ENCODE peak calls at places on chromosomes 5 and 9, in seven cellular contexts. Q, H, Y, A, J, X and D are unnamed samples.

GRCh38 chr5:39580702-39581498 is 156.1 kb upstream of the DAB2 start:
- DNase-seq in H (peak), X (peak), J (peak), Y (no peak), Q (no peak), A (peak), D (no peak)

GRCh38 chr9:129697956-129698757 is 32.7 kb downstream of the PRRX2 start:
- DNase-seq in A (peak), Q (no peak), X (peak), H (no peak), J (no peak), Y (no peak), D (peak)

GRCh38 chr5:66595877-66596790 is at the start of gene MAST4:
- DNase-seq in A (peak), Q (peak), J (peak), Y (peak), X (peak), H (peak), D (peak)

GRCh38 chr5:42772265-42772993 is 15.8 kb downstream of the CCDC152 start:
- DNase-seq in Q (no peak), J (no peak), Y (no peak), X (no peak), H (no peak), A (peak), D (no peak)

GRCh38 chr5:119343766-119344165 is 12.1 kb upstream of the TNFAIP8 start:
- DNase-seq in A (no peak), H (peak), Q (no peak), X (peak), J (no peak), Y (peak), D (no peak)

GRCh38 chr9:13485068-13485596 is 205.6 kb upstream of the MPDZ start:
- DNase-seq in Y (no peak), A (peak), Q (no peak), J (peak), X (peak), H (peak), D (peak)

GRCh38 chr5:91136271-91136670 is 246.8 kb downstream of the ARRDC3 start:
- DNase-seq in H (no peak), J (no peak), X (peak), Q (no peak), Y (no peak), A (no peak), D (no peak)

GRCh38 chr9:28059192-28059591 is 485.9 kb upstream of the C9orf72 start:
- DNase-seq in A (no peak), X (no peak), Q (no peak), H (no peak), Y (no peak), J (no peak), D (peak)

GRCh38 chr5:111781200-111781599 is 24.2 kb upstream of the NREP start:
- DNase-seq in X (peak), J (peak), Y (no peak), A (no peak), Q (no peak), H (peak), D (peak)

GRCh38 chr5:37495668-37496067 is 116.5 kb downstream of the WDR70 start:
- DNase-seq in X (peak), J (peak), Q (no peak), Y (no peak), H (peak), A (peak), D (no peak)

GRCh38 chr9:27047126-27047525 is 41.7 kb upstream of the LRRC19 start:
- DNase-seq in J (no peak), A (no peak), Q (no peak), Y (no peak), X (no peak), H (no peak), D (no peak)

GRCh38 chr5:39755452-39755851 is 330.7 kb upstream of the DAB2 start:
- DNase-seq in X (no peak), Y (no peak), A (peak), J (peak), Q (no peak), H (no peak), D (no peak)

GRCh38 chr9:72856985-72857631 is 95.7 kb downstream of the ALDH1A1 start:
- DNase-seq in J (peak), Y (peak), X (peak), H (peak), A (peak), Q (no peak), D (no peak)

GRCh38 chr5:157303667-157304327 is 37.9 kb downstream of the CYFIP2 start:
- DNase-seq in X (no peak), Y (peak), A (no peak), J (no peak), Q (no peak), H (no peak), D (no peak)

GRCh38 chr5:54455413-54456157 is at the start of gene HSPB3:
- DNase-seq in J (peak), A (peak), X (peak), Y (no peak), Q (no peak), H (peak), D (peak)

GRCh38 chr5:141958113-141958512 is at the start of gene PCDH12:
- DNase-seq in X (no peak), Q (peak), A (peak), J (peak), Y (peak), H (no peak), D (peak)

GRCh38 chr9:89549031-89549644 is 51.2 kb upstream of the SEMA4D start:
- DNase-seq in J (peak), A (peak), X (peak), Y (peak), Q (peak), H (peak), D (peak)

GRCh38 chr9:134496413-134497282 is 145.0 kb upstream of the COL5A1 start:
- DNase-seq in H (peak), A (peak), Y (no peak), J (peak), X (peak), Q (peak), D (peak)

GRCh38 chr5:10875201-10875768 is 114.3 kb upstream of the DAP start:
- DNase-seq in H (no peak), X (peak), Q (no peak), A (no peak), J (no peak), Y (no peak), D (no peak)

GRCh38 chr5:57186194-57186593 is 12.3 kb downstream of the GPBP1 start:
- DNase-seq in Q (no peak), H (no peak), A (no peak), X (no peak), Y (no peak), J (no peak), D (no peak)

GRCh38 chr9:107759009-107759822 is 269.6 kb upstream of the KLF4 start:
- DNase-seq in X (no peak), Y (no peak), H (no peak), A (no peak), Q (no peak), J (no peak), D (no peak)

GRCh38 chr5:135008556-135008955 is 25.5 kb downstream of the PITX1 start:
- DNase-seq in Y (no peak), J (no peak), Q (no peak), X (no peak), H (no peak), A (no peak), D (no peak)

GRCh38 chr9:30944233-30944585 is 1440.2 kb upstream of the ACO1 start:
- DNase-seq in J (no peak), H (no peak), Q (no peak), A (no peak), X (no peak), Y (no peak), D (no peak)

GRCh38 chr9:89743576-89744254 is 138.9 kb downstream of the GADD45G start:
- DNase-seq in Y (peak), A (no peak), Q (peak), J (no peak), H (no peak), X (no peak), D (no peak)

DNA sequence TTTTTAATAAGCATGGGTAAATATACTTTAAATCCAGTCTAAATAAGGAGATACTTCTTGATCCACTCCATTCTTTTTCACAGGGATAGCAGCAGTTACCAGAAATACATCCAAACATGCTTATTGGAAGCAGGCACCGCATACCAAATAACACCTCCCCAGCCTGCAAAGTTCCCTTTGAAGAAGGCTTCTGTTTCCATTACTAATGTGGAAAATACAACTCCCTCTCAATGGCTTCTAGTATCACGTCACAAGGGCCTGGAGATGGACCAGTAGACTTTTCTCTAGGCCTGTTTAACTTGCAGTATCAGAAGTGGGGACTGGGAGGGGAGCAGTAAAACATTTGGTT is 20.8 kb downstream of the TMEM245 start:
- DNase-seq in X (peak), H (no peak), Y (no peak), J (peak), A (peak), Q (no peak), D (no peak)
- H3K4me3 ChIP-seq in X (no peak), H (no peak), Y (no peak), J (no peak), A (peak), Q (no peak), D (peak)

DNA sequence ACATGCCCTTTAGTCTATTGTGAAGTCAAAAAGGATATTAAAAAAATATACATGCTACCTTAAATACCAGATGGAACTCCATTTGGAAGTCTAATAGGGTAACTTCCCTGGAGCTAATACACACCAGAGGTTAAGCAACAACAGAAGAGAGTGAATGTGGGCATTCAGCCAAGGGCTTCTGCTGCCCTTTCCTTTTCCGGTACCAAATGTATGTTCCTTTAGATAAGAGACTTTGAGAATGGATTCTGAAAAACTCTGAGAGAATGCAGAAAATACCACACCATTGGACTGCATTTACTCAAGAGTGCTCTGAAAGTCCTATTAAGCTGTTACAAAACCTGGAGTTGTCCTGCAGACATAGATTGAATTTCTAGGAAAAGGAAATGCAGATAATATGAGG is 23.8 kb upstream of the TRPM3 start:
- DNase-seq in Y (no peak), H (no peak), X (no peak), J (no peak), A (no peak), Q (no peak), D (no peak)
- H3K27ac ChIP-seq in Y (no peak), H (no peak), X (no peak), J (no peak), A (no peak), Q (no peak), D (no peak)

GRCh38 chr9:128088253-128088945 is 20.4 kb downstream of the SLC25A25 start:
- DNase-seq in A (no peak), Q (peak), H (no peak), Y (no peak), X (no peak), J (no peak), D (no peak)

GRCh38 chr9:128092199-128092977 is 24.4 kb downstream of the SLC25A25 start:
- DNase-seq in A (no peak), X (no peak), Y (no peak), H (no peak), Q (peak), J (no peak), D (no peak)

GRCh38 chr9:128093016-128093415 is 25.0 kb downstream of the SLC25A25 start:
- DNase-seq in X (no peak), A (no peak), Y (no peak), J (no peak), H (no peak), Q (no peak), D (no peak)

GRCh38 chr9:128091571-128091970 is 23.5 kb downstream of the SLC25A25 start:
- DNase-seq in A (peak), Y (no peak), J (no peak), Q (peak), X (no peak), H (no peak), D (no peak)

GRCh38 chr9:128091144-128091543 is 23.1 kb downstream of the SLC25A25 start:
- DNase-seq in J (no peak), Y (no peak), H (peak), A (peak), X (peak), Q (peak), D (peak)
- H3K4me3 ChIP-seq in J (no peak), Y (no peak), H (peak), A (peak), X (peak), Q (no peak), D (peak)

GRCh38 chr9:131525643-131526565 is 5.2 kb downstream of the UCK1 start:
- DNase-seq in Y (no peak), Q (no peak), J (no peak), H (no peak), X (no peak), A (no peak), D (no peak)

GRCh38 chr9:131523086-131523388 is 8.0 kb downstream of the UCK1 start:
- DNase-seq in J (no peak), Y (no peak), H (no peak), A (no peak), X (no peak), Q (no peak), D (no peak)

GRCh38 chr9:131522257-131523085 is 8.6 kb downstream of the UCK1 start:
- DNase-seq in X (no peak), Q (no peak), H (no peak), Y (no peak), J (no peak), A (no peak), D (no peak)

GRCh38 chr9:131523451-131524435 is 7.3 kb downstream of the UCK1 start:
- DNase-seq in X (no peak), Y (no peak), A (no peak), H (no peak), Q (no peak), J (no peak), D (no peak)

DNA sequence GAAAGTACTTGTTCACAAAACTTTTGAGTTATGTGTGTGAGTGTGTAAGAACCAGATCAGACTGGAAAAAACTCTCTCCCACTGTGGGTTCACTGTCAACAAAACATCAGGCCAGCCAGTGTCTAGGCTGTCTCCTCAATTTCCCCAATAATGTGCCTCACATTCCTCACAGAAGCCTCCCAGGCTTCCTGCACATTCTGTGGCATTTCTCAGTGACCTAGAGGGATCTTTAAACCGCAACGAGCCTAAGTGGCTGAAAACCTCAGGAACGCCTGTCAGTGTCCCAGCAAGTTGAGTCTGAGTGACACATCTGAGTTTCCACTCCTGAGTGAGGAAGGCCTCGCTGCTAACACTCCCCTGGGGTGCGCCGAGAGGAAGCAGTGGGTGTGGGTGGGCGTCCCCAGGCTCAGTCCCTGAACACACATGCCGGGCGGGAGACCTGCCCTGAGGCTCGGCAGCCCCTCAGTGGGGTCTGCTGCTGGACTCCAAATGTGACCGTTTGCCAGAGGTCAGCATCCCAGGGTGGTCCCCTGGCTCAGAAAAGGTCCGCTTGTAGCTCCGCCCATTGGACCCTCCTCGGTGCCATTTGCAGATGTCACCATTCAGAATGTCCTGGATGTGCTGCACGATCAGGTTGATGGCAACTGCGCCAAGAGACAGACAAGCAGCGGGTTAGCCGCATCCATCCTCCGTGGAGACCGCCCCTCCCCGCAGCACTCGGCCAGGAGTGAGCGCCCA is 6.3 kb downstream of the UCK1 start:
- DNase-seq in X (no peak), J (peak), Y (no peak), A (peak), H (peak), Q (no peak), D (no peak)
- H3K27ac ChIP-seq in X (no peak), J (no peak), Y (no peak), A (no peak), H (no peak), Q (no peak), D (no peak)